ENCODE peak calls at places on chromosomes 6 and 20, in five cellular contexts. O is activated gamma-delta T cell treated with Interleukin-2 at 50 U/mL for 16 hours, X is AG10803, B is neural crest cell, G is lung. W is an unnamed sample.

GRCh38 chr6:136890986-136891385 is 31.1 kb upstream of the SLC35D3 start:
- DNase-seq in B (no peak), X (no peak), O (no peak), G (no peak), W (no peak)

GRCh38 chr6:36489426-36489825 is 46.6 kb downstream of the KCTD20 start:
- DNase-seq in B (no peak), G (no peak), X (no peak), O (no peak), W (no peak)

GRCh38 chr20:1942061-1942460 is 46.9 kb downstream of the SIRPA start:
- DNase-seq in G (no peak), O (no peak), B (no peak), X (no peak), W (no peak)

GRCh38 chr6:155787168-155787567 is 331.5 kb upstream of the NOX3 start:
- DNase-seq in O (no peak), X (no peak), G (no peak), B (no peak), W (no peak)

GRCh38 chr6:35297541-35298481 is at the start of gene DEF6:
- DNase-seq in X (peak), O (peak), G (peak), B (peak), W (peak)

GRCh38 chr6:147648936-147649335 is 140.4 kb downstream of the SAMD5 start:
- DNase-seq in B (no peak), O (no peak), X (peak), G (no peak), W (no peak)

GRCh38 chr6:3323148-3323547 is 64.4 kb downstream of the PSMG4 start:
- DNase-seq in B (no peak), O (no peak), G (no peak), X (no peak), W (no peak)

GRCh38 chr20:21100590-21101452 is 5.3 kb downstream of the LINC00237 start:
- DNase-seq in B (peak), G (no peak), O (no peak), X (peak), W (peak)

GRCh38 chr6:3456794-3457709 is at the start of gene SLC22A23:
- DNase-seq in B (peak), X (peak), G (peak), O (peak), W (no peak)

GRCh38 chr20:49676581-49677291 is 36.9 kb downstream of the B4GALT5 start:
- DNase-seq in G (peak), B (no peak), X (peak), O (peak), W (peak)

GRCh38 chr20:50569864-50570836 is 60.0 kb downstream of the PTPN1 start:
- DNase-seq in G (no peak), X (no peak), B (no peak), O (no peak), W (peak)

GRCh38 chr20:48999890-49000870 is 45.9 kb upstream of the CSE1L start:
- DNase-seq in O (no peak), B (no peak), X (no peak), G (no peak), W (no peak)

GRCh38 chr6:84582997-84583396 is 181.4 kb downstream of the TBX18 start:
- DNase-seq in B (no peak), X (no peak), O (no peak), G (no peak), W (peak)

GRCh38 chr6:124197148-124197547 is 393.5 kb downstream of the NKAIN2 start:
- DNase-seq in G (no peak), O (no peak), X (no peak), B (no peak), W (no peak)

W was measured in fibroblast of the aortic adventitia.